ENCODE peak calls at places on chromosomes 11 and 22, in ten cellular contexts. O, K, X, N, P, V, R, F, D and U are unnamed samples.

GRCh38 chr11:129428027-129428426 is 52.4 kb downstream of the BARX2 start:
- DNase-seq in O (no peak), K (no peak), X (no peak), N (no peak), P (no peak), V (no peak), R (no peak), F (no peak), D (no peak), U (no peak)

GRCh38 chr22:22194931-22195264 is 49.7 kb upstream of the VPREB1 start:
- DNase-seq in O (no peak), K (no peak), X (no peak), N (no peak), P (no peak), V (no peak), R (no peak), F (no peak), D (no peak), U (no peak)

GRCh38 chr11:6703247-6704063 is 20.3 kb upstream of the MRPL17 start:
- DNase-seq in O (peak), K (peak), X (peak), N (peak), P (no peak), V (no peak), R (no peak), F (peak), D (no peak), U (peak)

GRCh38 chr11:122711831-122712378 is 56.4 kb downstream of the UBASH3B start:
- DNase-seq in O (peak), K (no peak), X (no peak), N (no peak), P (no peak), V (no peak), R (no peak), F (no peak), D (no peak), U (no peak)

GRCh38 chr11:12592283-12592682 is 81.9 kb upstream of the TEAD1 start:
- DNase-seq in O (no peak), K (no peak), X (no peak), N (no peak), P (no peak), V (no peak), R (no peak), F (no peak), D (no peak), U (no peak)

GRCh38 chr11:69396948-69397307 is 84.5 kb upstream of the LINC01488 start:
- DNase-seq in O (no peak), K (no peak), X (no peak), N (no peak), P (no peak), V (no peak), R (no peak), F (no peak), D (no peak), U (no peak)

GRCh38 chr11:114125959-114126358 is 66.4 kb downstream of the ZBTB16 start:
- DNase-seq in O (no peak), K (no peak), X (no peak), N (no peak), P (no peak), V (no peak), R (no peak), F (no peak), D (no peak), U (no peak)

GRCh38 chr11:111923351-111923788 is 4.7 kb downstream of the C11orf52 start:
- DNase-seq in O (peak), K (no peak), X (no peak), N (peak), P (no peak), V (no peak), R (no peak), F (no peak), D (no peak), U (no peak)

GRCh38 chr22:46596819-46597218 is 23.4 kb upstream of the GRAMD4 start:
- DNase-seq in O (no peak), K (peak), X (no peak), N (no peak), P (no peak), V (no peak), R (no peak), F (no peak), D (no peak), U (no peak)